ENCODE peak calls at places on chromosomes 12 and 14, in eight cellular contexts. O is neural progenitor cell, S is SK-N-SH, D is HCT116, X is PC-3, V is hepatocyte, F is GM23338, N is MM.1S. I is an unnamed sample.

GRCh38 chr14:61562321-61563161 is 132.8 kb upstream of the HIF1A start:
- DNase-seq in F (no peak), O (no peak), S (no peak), V (peak; percentile 77), D (peak; percentile 96), N (no peak), X (peak; percentile 100), I (peak; percentile 100)

GRCh38 chr14:85934123-85934885 is 404.4 kb downstream of the FLRT2 start:
- DNase-seq in D (no peak), X (peak; percentile 42), V (no peak), S (peak; percentile 10), N (peak; percentile 69), F (peak; percentile 9), O (no peak), I (peak; percentile 42)

GRCh38 chr12:51240971-51241370 is 2.3 kb downstream of the DAZAP2 start:
- DNase-seq in X (peak; percentile 12), S (no peak), D (no peak), O (no peak), N (no peak), F (no peak), V (no peak), I (peak; percentile 62)

GRCh38 chr12:79689477-79690155 is 1.1 kb downstream of the PAWR start:
- DNase-seq in X (peak; percentile 61), N (peak; percentile 39), V (peak; percentile 65), D (no peak), S (peak; percentile 52), O (peak; percentile 71), F (peak; percentile 71), I (peak; percentile 73)

GRCh38 chr12:99439399-99439798 is 208.2 kb upstream of the GARIN6 start:
- DNase-seq in F (no peak), V (no peak), N (no peak), O (no peak), D (no peak), X (no peak), S (no peak), I (no peak)

GRCh38 chr12:62537544-62537943 is 70.9 kb downstream of the MON2 start:
- DNase-seq in S (no peak), D (no peak), X (peak; percentile 7), O (no peak), V (peak; percentile 12), N (no peak), F (no peak), I (peak; percentile 62)

GRCh38 chr14:25836647-25837046 is 761.2 kb downstream of the NOVA1 start:
- DNase-seq in O (no peak), F (no peak), N (no peak), V (no peak), X (no peak), D (no peak), S (no peak), I (no peak)

GRCh38 chr14:52926994-52927393 is 23.9 kb downstream of the FERMT2 start:
- DNase-seq in F (no peak), D (no peak), N (no peak), O (no peak), V (no peak), S (no peak), X (peak; percentile 58), I (peak; percentile 78)

GRCh38 chr12:31965090-31965489 is 5.9 kb downstream of the RESF1 start:
- DNase-seq in S (no peak), F (peak; percentile 52), N (no peak), V (no peak), O (no peak), X (no peak), D (no peak), I (no peak)

GRCh38 chr12:105275997-105276760 is 40.2 kb upstream of the APPL2 start:
- DNase-seq in D (no peak), F (peak; percentile 23), X (peak; percentile 21), N (no peak), S (no peak), O (no peak), V (no peak), I (no peak)

GRCh38 chr14:92959189-92959531 is 36.2 kb downstream of the CHGA start:
- DNase-seq in V (no peak), X (no peak), S (peak; percentile 95), O (no peak), N (no peak), D (no peak), F (no peak), I (no peak)

GRCh38 chr12:85310456-85311076 is 30.5 kb downstream of the ALX1 start:
- DNase-seq in V (no peak), F (peak; percentile 20), X (peak; percentile 45), D (peak; percentile 6), N (peak; percentile 11), O (no peak), S (no peak), I (peak; percentile 26)

GRCh38 chr12:122062832-122063690 is 15.5 kb upstream of the MLXIP start:
- DNase-seq in X (peak; percentile 93), D (peak; percentile 53), S (peak; percentile 51), V (peak; percentile 76), F (no peak), N (no peak), O (no peak), I (peak; percentile 58)

GRCh38 chr12:75511116-75512048 is at the start of gene KRR1:
- DNase-seq in O (peak; percentile 97), S (peak; percentile 71), F (peak; percentile 99), D (peak; percentile 99), V (peak; percentile 97), N (peak; percentile 98), X (peak; percentile 98), I (peak; percentile 99)

GRCh38 chr12:31393004-31393550 is 67.1 kb upstream of the SINHCAF start:
- DNase-seq in N (no peak), F (no peak), X (no peak), S (no peak), O (no peak), V (no peak), D (no peak), I (no peak)

GRCh38 chr14:31829256-31829923 is 247.7 kb upstream of the ARHGAP5 start:
- DNase-seq in F (peak; percentile 21), X (peak; percentile 13), N (no peak), D (no peak), V (peak; percentile 44), O (peak; percentile 6), S (peak; percentile 4), I (peak; percentile 66)

GRCh38 chr12:100632445-100632892 is 59.0 kb downstream of the GAS2L3 start:
- DNase-seq in O (no peak), F (no peak), V (no peak), X (no peak), S (no peak), N (no peak), D (no peak), I (no peak)

GRCh38 chr12:84070311-84070710 is 842.3 kb downstream of the SLC6A15 start:
- DNase-seq in O (no peak), D (no peak), S (no peak), X (no peak), V (no peak), F (no peak), N (no peak), I (peak; percentile 96)

GRCh38 chr12:124151583-124151982 is 143.3 kb upstream of the RFLNA start:
- DNase-seq in S (no peak), F (no peak), V (no peak), D (no peak), N (no peak), O (no peak), X (no peak), I (no peak)

GRCh38 chr12:46480282-46480681 is 107.7 kb upstream of the SLC38A2 start:
- DNase-seq in F (no peak), D (no peak), O (no peak), S (no peak), X (no peak), V (no peak), N (no peak), I (peak; percentile 26)

GRCh38 chr12:51254592-51254991 is 15.6 kb downstream of the SMAGP start:
- DNase-seq in S (no peak), D (no peak), F (no peak), V (no peak), N (no peak), O (no peak), X (no peak), I (no peak)

GRCh38 chr14:100653409-100653808 is 66.2 kb upstream of the BEGAIN start:
- DNase-seq in D (no peak), F (peak; percentile 57), N (no peak), O (peak; percentile 40), S (peak; percentile 70), V (no peak), X (no peak), I (no peak)
- TF ChIP-seq EZH2phosphoT487 in D (no peak), F (no peak), N (no peak), O (no peak), S (no peak), V (no peak), X (no peak), I (no peak)

DNA sequence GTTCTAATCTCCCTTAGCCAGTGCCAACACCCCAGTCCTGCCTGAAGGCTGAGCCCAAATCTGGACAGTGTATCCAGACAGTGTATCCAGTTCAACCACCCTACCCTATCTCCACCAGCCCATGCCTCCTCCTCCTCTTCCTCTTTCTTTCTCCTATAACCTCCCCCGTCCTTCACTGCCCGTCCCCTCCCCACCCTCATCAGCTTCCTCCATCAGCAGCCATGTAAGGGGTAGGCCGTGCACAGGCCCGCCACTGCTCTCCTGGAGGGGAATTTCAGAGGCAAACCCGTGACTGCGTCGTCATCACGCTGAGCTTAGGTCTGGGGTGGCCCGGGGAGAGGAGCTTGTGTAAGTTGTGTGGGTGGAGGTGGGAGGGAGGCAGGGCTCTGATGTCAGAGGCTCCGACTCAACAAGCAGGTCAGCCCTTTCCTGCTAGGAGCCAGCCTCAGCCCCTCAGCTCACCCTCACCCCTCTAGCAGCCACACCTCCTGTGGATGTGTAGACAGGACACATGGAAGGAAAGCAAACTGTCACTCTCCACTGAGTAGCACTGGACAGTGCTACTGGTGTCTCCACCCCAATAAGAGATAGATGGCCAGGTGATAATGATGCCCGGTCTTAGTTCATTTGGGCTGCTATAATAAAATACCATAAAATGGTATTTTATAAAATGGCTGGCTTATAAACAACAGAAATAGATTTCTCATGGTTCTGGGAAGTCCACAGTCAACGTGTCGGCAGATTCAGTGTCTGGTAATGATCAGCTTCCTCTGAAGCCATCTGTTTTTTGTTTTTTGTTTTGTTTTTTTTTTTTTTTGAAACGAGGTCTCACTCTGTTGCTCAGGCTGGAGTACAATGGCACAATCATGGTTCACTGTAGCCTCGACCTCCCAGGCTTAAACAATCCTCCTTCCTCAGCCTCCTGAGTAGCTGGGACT is 50.4 kb downstream of the IRF2BPL start:
- DNase-seq in X (no peak), D (no peak), S (peak; percentile 47), N (no peak), V (peak; percentile 77), F (no peak), O (no peak), I (peak; percentile 84)
- TF ChIP-seq EZH2phosphoT487 in X (no peak), D (no peak), S (no peak), N (no peak), V (no peak), F (no peak), O (no peak), I (no peak)

GRCh38 chr12:65891987-65892481 is 67.8 kb downstream of the HMGA2 start:
- DNase-seq in O (no peak), S (no peak), V (peak; percentile 73), X (peak; percentile 97), D (peak; percentile 80), N (no peak), F (no peak), I (peak; percentile 98)
- TF ChIP-seq EZH2phosphoT487 in O (no peak), S (no peak), V (no peak), X (no peak), D (no peak), N (no peak), F (no peak), I (no peak)

DNA sequence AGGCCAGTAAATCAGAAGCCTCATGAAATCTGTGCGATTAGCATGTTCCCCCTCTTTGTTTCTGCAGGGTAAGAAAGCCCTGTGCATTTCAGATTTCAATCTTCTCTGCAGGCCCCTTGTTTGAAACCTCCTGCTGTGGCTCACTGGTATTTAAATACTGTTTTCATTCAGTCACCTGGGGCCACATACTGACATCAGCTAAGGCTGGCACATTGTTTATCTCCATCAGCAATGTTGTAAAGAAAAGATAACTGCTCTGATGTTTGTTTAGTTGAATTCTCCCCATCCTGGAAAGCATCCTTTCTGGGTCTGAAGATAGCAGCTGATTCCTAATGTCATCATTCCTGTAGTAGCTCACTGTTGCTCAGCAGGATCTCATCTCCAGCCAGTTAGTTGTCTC is 554.9 kb downstream of the NRXN3 start:
- DNase-seq in F (peak; percentile 11), N (peak; percentile 36), D (no peak), S (peak; percentile 4), V (no peak), X (no peak), O (no peak), I (no peak)
- TF ChIP-seq EZH2phosphoT487 in F (no peak), N (no peak), D (no peak), S (no peak), V (no peak), X (no peak), O (no peak), I (no peak)